ENCODE peak calls at places on chromosomes 5 and 9, in seven cellular contexts. T, C, Y, D, E, W and Z are unnamed samples.

GRCh38 chr9:114308361-114308950 is 14.4 kb upstream of the ORM1 start:
- DNase-seq in D (no peak), W (no peak), C (no peak), T (no peak), E (no peak), Y (no peak), Z (no peak)

GRCh38 chr5:14497276-14497675 is 84.3 kb upstream of the OTULINL start:
- DNase-seq in T (no peak), D (no peak), W (no peak), Y (no peak), C (no peak), E (no peak), Z (no peak)

GRCh38 chr5:123164019-123164418 is 75.0 kb downstream of the PRDM6 start:
- DNase-seq in Y (no peak), D (no peak), T (no peak), E (no peak), W (no peak), C (no peak), Z (no peak)

GRCh38 chr5:87400305-87400899 is 12.3 kb downstream of the CCNH start:
- DNase-seq in C (no peak), T (no peak), D (peak), E (no peak), Y (peak), W (peak), Z (no peak)

GRCh38 chr9:128917151-128917849 is 3.5 kb upstream of the PHYHD1 start:
- DNase-seq in D (no peak), Y (peak), E (no peak), C (no peak), W (no peak), T (no peak), Z (no peak)

GRCh38 chr5:72555871-72556270 is 48.7 kb upstream of the ZNF366 start:
- DNase-seq in D (no peak), T (no peak), E (no peak), Y (no peak), C (peak), W (peak), Z (peak)

GRCh38 chr9:7316967-7317366 is 482.6 kb downstream of the DMAC1 start:
- DNase-seq in T (no peak), Y (no peak), C (peak), W (no peak), D (no peak), E (no peak), Z (peak)

GRCh38 chr5:35009059-35009458 is 38.7 kb downstream of the AGXT2 start:
- DNase-seq in C (no peak), Y (no peak), W (no peak), T (no peak), D (no peak), E (no peak), Z (peak)

GRCh38 chr5:7762267-7762666 is 88.7 kb downstream of the CFAP90 start:
- DNase-seq in D (peak), Y (peak), E (no peak), W (no peak), T (no peak), C (peak), Z (no peak)

GRCh38 chr5:142012792-142013388 is at the start of gene GNPDA1:
- DNase-seq in E (peak), C (no peak), W (peak), Y (peak), T (peak), D (peak), Z (peak)

GRCh38 chr5:43117092-43117491 is 3.6 kb upstream of the ZNF131 start:
- DNase-seq in T (no peak), W (no peak), Y (no peak), D (no peak), E (no peak), C (no peak), Z (no peak)